ENCODE peak calls at places on chromosomes 5 and 9, in seven cellular contexts. T, C, H, Y, W, G and B are unnamed samples. For H3K27me3, the result is how much of the 10 kb centered on the place peaks cover.

GRCh38 chr5:109705596-109705995 is 15.9 kb downstream of the MAN2A1 start:
- DNase-seq in T (peak), C (no peak), H (no peak), Y (no peak), W (no peak), G (peak), B (no peak)

GRCh38 chr5:173018352-173018751 is 34.8 kb downstream of the ATP6V0E1 start:
- DNase-seq in T (no peak), C (no peak), H (no peak), Y (no peak), W (no peak), G (no peak), B (no peak)

GRCh38 chr5:33713087-33713486 is 178.7 kb downstream of the ADAMTS12 start:
- DNase-seq in T (no peak), C (no peak), H (no peak), Y (no peak), W (no peak), G (no peak), B (no peak)

GRCh38 chr5:178250263-178250662 is 17.7 kb upstream of the PHYKPL start:
- DNase-seq in T (no peak), C (no peak), H (no peak), Y (no peak), W (no peak), G (no peak), B (no peak)

GRCh38 chr5:3212869-3213268 is 382.8 kb upstream of the IRX1 start:
- DNase-seq in T (no peak), C (no peak), H (no peak), Y (no peak), W (no peak), G (no peak), B (no peak)

GRCh38 chr9:13033959-13034695 is 245.4 kb downstream of the MPDZ start:
- DNase-seq in T (peak), C (peak), H (peak), Y (peak), W (peak), G (peak), B (no peak)

GRCh38 chr9:112239284-112239683 is 64.2 kb upstream of the SUSD1 start:
- DNase-seq in T (no peak), C (no peak), H (no peak), Y (no peak), W (no peak), G (no peak), B (no peak)

GRCh38 chr5:54062958-54063357 is 247.4 kb downstream of the ARL15 start:
- DNase-seq in T (peak), C (no peak), H (no peak), Y (no peak), W (peak), G (peak), B (no peak)

GRCh38 chr9:95772320-95773060 is 103.0 kb upstream of the ERCC6L2 start:
- DNase-seq in T (no peak), C (peak), H (peak), Y (peak), W (no peak), G (peak), B (no peak)

GRCh38 chr5:163248333-163248732 is 189.1 kb upstream of the CCNG1 start:
- DNase-seq in T (no peak), C (no peak), H (no peak), Y (no peak), W (no peak), G (no peak), B (no peak)

GRCh38 chr5:9670371-9670770 is 40.2 kb upstream of the TAS2R1 start:
- DNase-seq in T (no peak), C (no peak), H (no peak), Y (no peak), W (no peak), G (no peak), B (no peak)

GRCh38 chr9:127877566-127877998 is at the start of gene AK1:
- DNase-seq in T (peak), C (peak), H (peak), Y (peak), W (peak), G (peak), B (no peak)

GRCh38 chr9:127876764-127877562 is 512 bp downstream of the AK1 start:
- DNase-seq in T (no peak), C (no peak), H (no peak), Y (no peak), W (peak), G (no peak), B (no peak)

GRCh38 chr9:127874301-127875216 is 2.9 kb downstream of the AK1 start:
- DNase-seq in T (no peak), C (no peak), H (no peak), Y (no peak), W (no peak), G (no peak), B (no peak)

GRCh38 chr9:127875306-127875966 is 2.0 kb downstream of the AK1 start:
- DNase-seq in T (peak), C (no peak), H (no peak), Y (no peak), W (no peak), G (peak), B (no peak)

DNA sequence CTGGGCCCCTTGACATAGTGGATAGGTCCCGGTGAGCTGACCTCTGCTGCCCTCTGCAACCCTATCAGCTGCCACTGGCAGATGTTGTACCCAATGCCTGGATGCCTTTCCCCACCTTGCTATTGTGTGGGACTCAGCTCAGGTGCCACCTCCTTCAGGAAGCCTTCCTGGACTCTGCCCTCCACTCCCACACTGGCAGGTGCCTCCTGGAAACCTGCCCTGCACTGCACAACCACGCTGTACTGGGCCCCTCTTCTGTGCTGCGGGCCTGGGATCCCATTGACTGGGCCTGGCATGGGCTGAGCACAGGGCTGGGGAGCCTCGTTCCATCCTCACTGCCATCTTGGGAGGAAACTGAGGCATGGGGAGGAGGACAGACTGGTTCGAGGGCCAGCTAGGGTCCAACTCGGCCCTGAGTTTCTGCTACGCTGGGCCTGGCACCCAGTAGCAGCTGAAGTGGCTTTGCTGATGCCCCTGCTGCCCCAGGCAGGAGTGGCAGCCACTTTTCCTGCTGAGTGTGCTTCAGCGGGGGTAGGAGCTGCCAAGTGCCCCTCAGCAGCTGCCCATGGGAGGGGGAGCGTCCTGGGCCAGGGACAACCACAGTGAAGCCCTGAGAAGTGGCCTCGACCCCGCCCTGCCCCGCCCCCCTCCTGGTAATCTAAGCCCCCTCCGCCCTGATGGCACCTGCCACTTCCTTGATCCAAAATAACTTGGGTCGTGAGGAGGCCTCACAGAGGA is 1.3 kb downstream of the AK1 start:
- DNase-seq in T (no peak), C (no peak), H (no peak), Y (no peak), W (no peak), G (no peak), B (no peak)
- H3K4me3 ChIP-seq in T (no peak), C (no peak), H (peak), Y (no peak), W (no peak), G (no peak), B (no peak)

DNA sequence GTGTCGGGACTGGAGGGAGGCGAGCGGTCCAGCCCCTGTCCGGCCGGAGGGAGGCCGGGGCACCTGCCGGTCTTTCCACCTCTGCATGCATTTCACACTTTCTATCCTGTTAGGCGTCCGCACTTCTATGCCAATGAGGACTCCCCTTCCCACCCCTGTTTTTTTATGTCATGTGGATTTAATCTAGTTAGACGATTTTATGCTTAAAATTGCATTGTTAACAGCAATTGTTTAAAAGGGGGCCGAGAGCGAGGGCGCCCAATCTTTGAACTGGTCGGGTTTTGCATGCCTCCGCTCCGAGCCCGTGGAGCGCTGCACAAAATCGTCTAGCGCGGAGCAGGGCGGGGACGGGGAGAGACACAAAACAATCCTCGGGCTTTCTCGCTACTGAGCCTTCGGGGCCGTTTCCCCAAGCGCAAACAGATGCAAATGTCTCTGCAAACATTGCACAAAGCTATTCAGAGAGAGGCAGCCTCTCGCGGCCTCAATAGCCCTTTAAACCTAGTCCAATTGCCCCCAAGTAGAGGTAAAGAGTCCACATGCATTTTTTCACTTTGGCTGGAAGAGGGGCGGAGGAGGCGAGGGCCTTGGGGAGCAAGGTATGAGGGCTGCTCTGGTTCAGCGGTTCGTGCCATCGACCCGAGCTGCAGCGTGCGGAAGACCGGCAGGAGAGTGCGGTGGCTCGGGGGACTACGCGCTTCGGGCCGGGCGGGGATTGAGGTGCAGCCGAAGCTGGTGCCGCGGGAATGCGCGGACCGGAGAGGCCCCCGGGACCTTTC is 37.5 kb upstream of the TIFAB start:
- DNase-seq in T (no peak), C (no peak), H (no peak), Y (no peak), W (no peak), G (peak), B (no peak)
- H3K27me3 ChIP-seq in T (half or more), C (half or more), H (under half), Y (under half), W (half or more), G (half or more), B (half or more)

DNA sequence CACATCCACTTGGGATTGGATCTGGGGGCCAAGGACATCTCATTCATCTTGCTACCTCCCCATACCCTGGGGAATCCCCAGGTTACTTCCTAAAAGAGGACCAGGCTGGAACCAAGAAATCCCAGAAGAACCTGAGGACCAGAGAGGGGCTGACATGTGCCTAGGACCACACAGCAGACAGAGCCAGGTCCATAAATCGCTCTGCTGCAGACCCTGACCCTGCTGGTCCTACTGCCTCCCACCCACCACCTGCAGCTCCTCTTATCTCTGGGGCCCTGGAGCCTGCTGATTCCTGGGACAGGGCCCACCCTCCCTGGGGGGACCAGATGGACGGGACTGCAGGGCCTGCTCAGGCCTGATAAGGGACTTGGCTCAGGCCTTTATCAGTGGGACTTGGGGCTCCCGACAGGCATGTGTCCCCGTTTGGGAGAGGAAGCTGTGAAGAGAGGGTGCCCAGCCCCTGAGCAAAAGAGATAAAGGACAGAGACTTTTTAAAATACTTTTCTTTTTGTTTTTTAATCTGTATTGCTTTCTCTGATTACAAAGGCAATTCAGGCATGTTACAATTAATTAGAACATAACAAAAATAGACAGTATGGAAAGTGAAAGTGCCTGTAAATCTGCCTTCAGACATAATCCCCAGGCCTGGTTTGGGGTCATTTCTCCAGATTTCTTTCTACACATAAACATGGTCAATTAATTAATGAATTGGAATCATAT is 101.3 kb upstream of the LARP1 start:
- DNase-seq in T (no peak), C (no peak), H (no peak), Y (peak), W (peak), G (no peak), B (no peak)
- H3K4me3 ChIP-seq in T (no peak), C (no peak), H (peak), Y (no peak), W (no peak), G (no peak), B (no peak)

GRCh38 chr5:56025303-56025885 is 30.6 kb upstream of the IL6ST start:
- DNase-seq in T (no peak), C (no peak), H (no peak), Y (no peak), W (no peak), G (no peak), B (no peak)

GRCh38 chr5:56029457-56029856 is 34.7 kb upstream of the IL6ST start:
- DNase-seq in T (no peak), C (no peak), H (no peak), Y (no peak), W (no peak), G (no peak), B (no peak)

GRCh38 chr5:56028708-56029107 is 33.9 kb upstream of the IL6ST start:
- DNase-seq in T (no peak), C (no peak), H (no peak), Y (no peak), W (no peak), G (no peak), B (no peak)

GRCh38 chr5:56024810-56025302 is 30.1 kb upstream of the IL6ST start:
- DNase-seq in T (no peak), C (no peak), H (no peak), Y (no peak), W (no peak), G (no peak), B (no peak)

DNA sequence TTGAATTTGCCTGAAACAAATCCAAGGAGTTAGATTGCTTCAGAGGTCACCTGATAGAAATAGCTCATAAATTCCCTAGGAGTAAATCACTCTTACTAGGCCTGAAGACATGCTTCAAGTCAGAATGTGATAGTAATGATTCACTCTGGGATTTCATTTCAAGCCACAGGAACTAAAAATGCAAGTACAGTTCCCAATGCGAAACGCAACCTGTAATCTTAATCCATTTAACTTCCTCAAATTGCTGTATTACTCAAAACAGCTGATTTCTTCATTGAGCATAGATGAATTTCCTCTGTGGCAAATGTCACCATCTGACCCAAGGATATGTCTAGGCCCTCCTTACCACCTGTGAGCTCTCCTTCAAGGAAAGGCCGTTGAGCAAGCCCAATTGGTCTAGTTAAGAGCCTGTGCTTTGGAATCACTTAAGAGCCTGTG is 32.1 kb upstream of the IL6ST start:
- DNase-seq in T (peak), C (no peak), H (no peak), Y (no peak), W (no peak), G (peak), B (peak)
- H3K27me3 ChIP-seq in T (under half), C (under half), H (under half), Y (under half), W (under half), G (under half), B (under half)

GRCh38 chr9:4814913-4815312 is 22.2 kb downstream of the RCL1 start:
- DNase-seq in T (no peak), C (no peak), H (no peak), Y (no peak), W (peak), G (no peak), B (no peak)
- H3K4me3 ChIP-seq in T (no peak), C (no peak), H (no peak), Y (no peak), W (no peak), G (no peak), B (no peak)

DNA sequence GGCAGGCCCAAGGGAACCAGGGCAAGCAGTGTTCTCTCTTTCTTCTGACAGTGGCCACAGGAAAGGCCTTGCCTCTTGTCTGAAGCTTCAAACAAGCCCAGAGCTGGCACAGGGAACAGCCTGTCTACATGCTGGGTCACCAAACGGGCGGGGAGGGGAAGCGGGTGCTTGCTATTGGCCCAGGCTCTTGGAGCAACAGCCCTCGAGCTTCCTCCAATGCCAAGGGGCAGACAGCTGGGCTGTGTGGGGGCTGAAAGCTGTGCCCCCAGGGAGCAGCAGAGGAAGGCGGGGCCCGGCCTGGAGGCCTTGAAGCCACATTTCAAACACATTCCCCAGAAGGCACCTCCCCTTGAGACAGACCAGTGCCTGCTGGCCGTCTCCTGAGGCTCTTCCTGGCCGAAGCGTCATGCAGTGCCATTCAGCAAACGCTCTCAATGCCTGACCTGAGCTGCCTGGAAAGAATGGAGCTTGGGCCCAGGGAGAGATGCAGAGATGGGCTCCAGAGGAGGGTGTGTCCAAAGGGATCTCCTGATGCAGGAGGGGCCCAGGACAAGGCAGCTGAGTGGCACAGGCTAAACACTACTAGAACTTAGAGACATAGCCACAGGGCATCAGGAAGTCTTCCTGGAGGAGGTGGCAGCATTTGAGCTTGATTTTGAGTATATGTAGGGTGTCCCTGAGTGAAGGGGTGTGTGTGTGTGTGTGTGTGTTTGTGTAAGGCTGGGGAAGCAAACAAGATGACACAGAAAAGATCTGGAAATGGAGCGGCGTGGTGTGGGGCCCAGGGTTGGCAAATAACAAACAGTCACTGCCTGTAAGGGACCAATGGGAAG is 2.5 kb downstream of the FIBCD1 start:
- DNase-seq in T (peak), C (no peak), H (no peak), Y (no peak), W (peak), G (peak), B (no peak)
- H3K27me3 ChIP-seq in T (half or more), C (under half), H (under half), Y (under half), W (under half), G (under half), B (under half)

GRCh38 chr9:4581031-4581760 is 80.9 kb upstream of the PLPP6 start:
- DNase-seq in T (no peak), C (no peak), H (no peak), Y (no peak), W (no peak), G (no peak), B (no peak)

GRCh38 chr9:4581861-4582565 is 80.1 kb upstream of the PLPP6 start:
- DNase-seq in T (no peak), C (no peak), H (no peak), Y (no peak), W (no peak), G (no peak), B (no peak)

GRCh38 chr9:4575997-4576396 is 85.7 kb downstream of the SLC1A1 start:
- DNase-seq in T (no peak), C (no peak), H (no peak), Y (no peak), W (no peak), G (no peak), B (no peak)

GRCh38 chr9:4576448-4576847 is 85.6 kb upstream of the PLPP6 start:
- DNase-seq in T (no peak), C (no peak), H (no peak), Y (no peak), W (no peak), G (no peak), B (no peak)

GRCh38 chr9:4579011-4579410 is 83.1 kb upstream of the PLPP6 start:
- DNase-seq in T (no peak), C (no peak), H (no peak), Y (no peak), W (no peak), G (peak), B (no peak)
- H3K4me3 ChIP-seq in T (no peak), C (no peak), H (no peak), Y (no peak), W (no peak), G (no peak), B (no peak)